ENCODE peak calls at places on chromosomes 7 and 10, in four cellular contexts. Y is prostate gland, G is A549, V is stomach. X is an unnamed sample.

GRCh38 chr7:44461387-44461786 is 29.1 kb downstream of the NUDCD3 start:
- DNase-seq in Y (no peak), G (no peak), V (no peak), X (no peak)

GRCh38 chr7:91194841-91195240 is 69.4 kb upstream of the FZD1 start:
- DNase-seq in V (no peak), G (no peak), Y (no peak), X (no peak)

GRCh38 chr10:63105811-63106755 is 27.0 kb upstream of the NRBF2 start:
- DNase-seq in Y (no peak), G (no peak), V (no peak), X (no peak)

GRCh38 chr7:41918597-41918996 is 215.7 kb upstream of the INHBA start:
- DNase-seq in V (no peak), G (no peak), Y (no peak), X (no peak)

GRCh38 chr10:84333864-84334451 is 5.6 kb downstream of the CCSER2 start:
- DNase-seq in G (no peak), V (no peak), Y (no peak), X (no peak)

GRCh38 chr7:6307762-6308161 is 35.3 kb upstream of the CYTH3 start:
- DNase-seq in Y (no peak), G (no peak), V (no peak), X (no peak)

GRCh38 chr7:71131256-71131752 is 640 bp upstream of the GALNT17 start:
- DNase-seq in V (no peak), Y (peak; percentile 54), G (no peak), X (peak; percentile 83)

GRCh38 chr10:62268399-62269076 is at the start of gene RTKN2:
- DNase-seq in G (peak; percentile 55), V (peak; percentile 82), Y (peak; percentile 77), X (peak; percentile 86)

GRCh38 chr10:126500866-126501265 is 112.6 kb upstream of the ADAM12 start:
- DNase-seq in G (no peak), Y (no peak), V (no peak), X (no peak)

GRCh38 chr7:121081327-121081936 is 92.9 kb downstream of the CPED1 start:
- DNase-seq in Y (no peak), V (no peak), G (peak; percentile 4), X (no peak)

GRCh38 chr7:100584677-100585510 is 1.0 kb downstream of the LRCH4 start:
- DNase-seq in V (peak; percentile 43), Y (no peak), G (no peak), X (peak; percentile 89)

GRCh38 chr7:152633072-152633471 is 42.9 kb downstream of the XRCC2 start:
- DNase-seq in V (no peak), Y (no peak), G (no peak), X (no peak)

GRCh38 chr10:67772894-67773511 is 65.0 kb downstream of the DNAJC12 start:
- DNase-seq in V (no peak), G (no peak), Y (no peak), X (no peak)

GRCh38 chr10:31032515-31033132 is 959 bp upstream of the ZNF438 start:
- DNase-seq in G (no peak), Y (no peak), V (no peak), X (peak; percentile 20)

GRCh38 chr10:128527730-128528129 is 401.5 kb upstream of the MKI67 start:
- DNase-seq in G (no peak), Y (no peak), V (no peak), X (no peak)

GRCh38 chr10:86423739-86424138 is 57.1 kb upstream of the GRID1 start:
- DNase-seq in V (no peak), G (no peak), Y (no peak), X (no peak)

GRCh38 chr10:89283174-89283987 is 18.5 kb upstream of the IFIT2 start:
- DNase-seq in G (no peak), Y (no peak), V (no peak), X (no peak)

GRCh38 chr10:20712766-20713165 is 184.3 kb downstream of the NEBL start:
- DNase-seq in G (no peak), V (no peak), Y (no peak), X (no peak)

GRCh38 chr10:13769926-13770325 is 183.2 kb downstream of the PRPF18 start:
- DNase-seq in Y (peak; percentile 10), V (no peak), G (no peak), X (no peak)

GRCh38 chr7:121300685-121301084 is 28.1 kb upstream of the WNT16 start:
- DNase-seq in Y (no peak), G (no peak), V (no peak), X (no peak)

GRCh38 chr10:77949167-77949566 is 22.6 kb upstream of the DLG5 start:
- DNase-seq in V (no peak), G (peak; percentile 47), Y (peak; percentile 59), X (no peak)

GRCh38 chr7:32155712-32156111 is 85.5 kb upstream of the PDE1C start:
- DNase-seq in Y (no peak), V (no peak), G (no peak), X (no peak)

GRCh38 chr7:66522518-66522917 is 106.2 kb upstream of the KCTD7 start:
- DNase-seq in G (no peak), Y (no peak), V (no peak), X (peak; percentile 50)

GRCh38 chr7:55188590-55189446 is 170.0 kb downstream of the EGFR start:
- DNase-seq in G (no peak), Y (no peak), V (peak; percentile 45), X (no peak)

GRCh38 chr7:55550838-55551537 is 21.3 kb downstream of the VOPP1 start:
- DNase-seq in Y (no peak), V (no peak), G (no peak), X (no peak)

GRCh38 chr10:22455068-22455467 is 109.8 kb downstream of the SPAG6 start:
- DNase-seq in G (no peak), V (no peak), Y (no peak), X (no peak)

GRCh38 chr7:133252506-133252857 is 396 bp upstream of the EXOC4 start:
- DNase-seq in G (no peak), Y (no peak), V (no peak), X (no peak)
- H3K4me3 ChIP-seq in G (no peak overlapping the region), Y (no peak overlapping the region), V (peak overlapping the region; percentile 80), X (peak overlapping the region; percentile 97)

GRCh38 chr7:23930312-23930711 is 220.3 kb downstream of the STK31 start:
- DNase-seq in Y (no peak), V (no peak), G (no peak), X (no peak)
- TF ChIP-seq POLR2A in Y (no peak), V (no peak), G (no peak), X (no peak)

GRCh38 chr10:131352765-131353290 is 41.3 kb upstream of the TCERG1L start:
- DNase-seq in V (no peak), G (no peak), Y (no peak), X (no peak)

GRCh38 chr10:131356442-131356841 is 44.9 kb upstream of the TCERG1L start:
- DNase-seq in Y (no peak), G (no peak), V (no peak), X (no peak)

GRCh38 chr10:131355116-131355515 is 43.6 kb upstream of the TCERG1L start:
- DNase-seq in V (no peak), G (no peak), Y (no peak), X (no peak)

GRCh38 chr10:131350245-131350644 is 38.7 kb upstream of the TCERG1L start:
- DNase-seq in V (no peak), Y (no peak), G (no peak), X (no peak)

GRCh38 chr10:131354380-131354779 is 42.9 kb upstream of the TCERG1L start:
- DNase-seq in Y (no peak), V (no peak), G (no peak), X (peak; percentile 50)
- H3K4me1 ChIP-seq in Y (no peaks in the 10 kb centered on the region), V (no peaks in the 10 kb centered on the region), G (no peaks in the 10 kb centered on the region), X (no peaks in the 10 kb centered on the region)

GRCh38 chr10:99450624-99451498 is 20.4 kb upstream of the GOT1 start:
- DNase-seq in G (no peak), V (no peak), Y (no peak), X (no peak)

GRCh38 chr10:99449023-99449422 is 18.6 kb upstream of the GOT1 start:
- DNase-seq in Y (no peak), G (no peak), V (no peak), X (no peak)

GRCh38 chr10:99450156-99450555 is 19.7 kb upstream of the GOT1 start:
- DNase-seq in Y (no peak), V (no peak), G (no peak), X (no peak)

GRCh38 chr10:99451981-99452380 is 21.6 kb upstream of the GOT1 start:
- DNase-seq in V (no peak), G (no peak), Y (no peak), X (no peak)

DNA sequence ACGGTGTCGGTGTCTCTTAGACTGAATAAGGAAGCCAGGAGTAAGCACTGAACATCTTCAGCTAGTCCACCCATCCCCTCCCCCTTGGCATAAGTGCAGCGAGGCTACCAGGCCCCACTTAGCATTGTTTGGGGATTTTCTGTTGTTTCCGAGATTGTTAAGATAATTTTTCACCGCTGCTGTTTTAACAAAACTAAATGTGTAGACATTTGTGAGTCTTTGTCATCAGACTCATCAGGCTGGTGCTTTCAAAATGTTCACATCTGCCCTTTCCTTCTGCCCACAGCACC is 21.0 kb upstream of the GOT1 start:
- DNase-seq in V (no peak), Y (no peak), G (no peak), X (no peak)
- H3K4me3 ChIP-seq in V (no peak overlapping the region), Y (no peak overlapping the region), G (no peak overlapping the region), X (no peak overlapping the region)

GRCh38 chr10:119080521-119081259 is at the start of gene EIF3A:
- DNase-seq in Y (peak; percentile 90), G (peak; percentile 85), V (peak; percentile 94), X (peak; percentile 94)
- TF ChIP-seq POLR2A in Y (peak; percentile 98), G (peak; percentile 94), V (no peak), X (peak; percentile 85)

DNA sequence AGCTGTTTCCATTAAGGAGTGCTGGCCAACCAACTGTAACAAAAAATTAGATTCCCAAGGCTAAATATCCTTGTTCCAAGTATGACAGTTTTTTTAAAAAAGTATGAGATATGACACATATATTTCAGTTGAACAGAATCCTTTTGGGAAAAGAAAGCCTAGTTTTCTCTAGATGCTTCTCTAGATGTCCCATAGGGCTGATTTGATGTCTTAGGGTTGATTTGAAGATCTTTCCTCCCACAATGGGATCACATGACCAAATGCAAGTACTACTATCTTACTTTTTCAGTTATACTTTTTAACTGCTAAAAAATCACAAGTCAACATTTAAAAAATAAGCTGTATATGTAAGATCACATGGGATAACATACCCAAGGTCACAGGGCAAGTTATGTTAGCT is 3.7 kb downstream of the NAMPT start:
- DNase-seq in G (no peak), Y (no peak), V (no peak), X (no peak)
- H3K4me1 ChIP-seq in G (peaks cover 56% of the 10 kb centered on the region), Y (no peaks in the 10 kb centered on the region), V (peaks cover 10% of the 10 kb centered on the region), X (peaks cover 3% of the 10 kb centered on the region)

GRCh38 chr10:75904499-75905283 is 473.3 kb downstream of the LRMDA start:
- DNase-seq in G (no peak), Y (no peak), V (peak; percentile 32), X (no peak)
- H3K4me3 ChIP-seq in G (no peak overlapping the region), Y (no peak overlapping the region), V (no peak overlapping the region), X (no peak overlapping the region)